ENCODE peak calls at places on chromosomes 12 and 14, in five cellular contexts. One of them, this sample, is unnamed. For H3K4me1, the result is how much of the 10 kb centered on the place peaks cover.

GRCh38 chr12:110585231-110585799 is 2.2 kb upstream of the PPTC7 start:
- DNase-seq in tibial nerve: no peak
- DNase-seq in fibroblast of lung: peak
- DNase-seq in heart right ventricle: no peak
- DNase-seq in ovary: no peak
- DNase-seq in this sample: peak

GRCh38 chr14:32075636-32076277 is 1.3 kb upstream of the ARHGAP5 start:
- DNase-seq in tibial nerve: no peak
- DNase-seq in fibroblast of lung: peak
- DNase-seq in heart right ventricle: peak
- DNase-seq in ovary: peak
- DNase-seq in this sample: no peak

GRCh38 chr14:35438910-35439713 is 34.6 kb upstream of the NFKBIA start:
- DNase-seq in tibial nerve: no peak
- DNase-seq in fibroblast of lung: no peak
- DNase-seq in heart right ventricle: no peak
- DNase-seq in ovary: no peak
- DNase-seq in this sample: no peak

GRCh38 chr12:16881986-16882385 is 276.0 kb upstream of the LMO3 start:
- DNase-seq in tibial nerve: no peak
- DNase-seq in fibroblast of lung: no peak
- DNase-seq in heart right ventricle: no peak
- DNase-seq in ovary: no peak
- DNase-seq in this sample: no peak

GRCh38 chr14:105859717-105860614 is 333.6 kb downstream of the TMEM121 start:
- DNase-seq in tibial nerve: no peak
- DNase-seq in fibroblast of lung: no peak
- DNase-seq in heart right ventricle: no peak
- DNase-seq in ovary: peak
- DNase-seq in this sample: no peak

GRCh38 chr12:67410667-67411067 is 141.5 kb downstream of the CAND1 start:
- DNase-seq in tibial nerve: no peak
- DNase-seq in fibroblast of lung: no peak
- DNase-seq in heart right ventricle: no peak
- DNase-seq in ovary: no peak
- DNase-seq in this sample: no peak

GRCh38 chr12:53389702-53390101 is 9.7 kb downstream of the SP1 start:
- DNase-seq in tibial nerve: no peak
- DNase-seq in fibroblast of lung: no peak
- DNase-seq in heart right ventricle: no peak
- DNase-seq in ovary: no peak
- DNase-seq in this sample: no peak

GRCh38 chr12:44804068-44804467 is 72.0 kb downstream of the NELL2 start:
- DNase-seq in tibial nerve: no peak
- DNase-seq in fibroblast of lung: no peak
- DNase-seq in heart right ventricle: no peak
- DNase-seq in ovary: no peak
- DNase-seq in this sample: no peak

GRCh38 chr12:120095356-120096135 is 21.0 kb downstream of the RAB35 start:
- DNase-seq in tibial nerve: no peak
- DNase-seq in fibroblast of lung: no peak
- DNase-seq in heart right ventricle: no peak
- DNase-seq in ovary: no peak
- DNase-seq in this sample: no peak

GRCh38 chr14:99792551-99793212 is 531 bp upstream of the EML1 start:
- DNase-seq in tibial nerve: no peak
- DNase-seq in fibroblast of lung: peak
- DNase-seq in heart right ventricle: no peak
- DNase-seq in ovary: no peak
- DNase-seq in this sample: no peak

GRCh38 chr14:102554835-102555819 is 37.3 kb upstream of the RCOR1 start:
- DNase-seq in tibial nerve: no peak
- DNase-seq in fibroblast of lung: peak
- DNase-seq in heart right ventricle: peak
- DNase-seq in ovary: peak
- DNase-seq in this sample: peak

GRCh38 chr14:102560436-102561261 is 31.8 kb upstream of the RCOR1 start:
- DNase-seq in tibial nerve: no peak
- DNase-seq in fibroblast of lung: no peak
- DNase-seq in heart right ventricle: no peak
- DNase-seq in ovary: no peak
- DNase-seq in this sample: no peak

GRCh38 chr14:102558566-102558965 is 33.9 kb upstream of the RCOR1 start:
- DNase-seq in tibial nerve: no peak
- DNase-seq in fibroblast of lung: no peak
- DNase-seq in heart right ventricle: no peak
- DNase-seq in ovary: no peak
- DNase-seq in this sample: no peak

GRCh38 chr14:102557434-102558226 is 34.8 kb upstream of the RCOR1 start:
- DNase-seq in tibial nerve: no peak
- DNase-seq in fibroblast of lung: no peak
- DNase-seq in heart right ventricle: no peak
- DNase-seq in ovary: no peak
- DNase-seq in this sample: no peak

GRCh38 chr14:102556098-102556677 is 36.3 kb upstream of the RCOR1 start:
- DNase-seq in tibial nerve: no peak
- DNase-seq in fibroblast of lung: no peak
- DNase-seq in heart right ventricle: no peak
- DNase-seq in ovary: no peak
- DNase-seq in this sample: no peak
- H3K4me1 ChIP-seq in tibial nerve: under half
- H3K4me1 ChIP-seq in fibroblast of lung: under half
- H3K4me1 ChIP-seq in heart right ventricle: under half
- H3K4me1 ChIP-seq in ovary: under half
- H3K4me1 ChIP-seq in this sample: under half

DNA sequence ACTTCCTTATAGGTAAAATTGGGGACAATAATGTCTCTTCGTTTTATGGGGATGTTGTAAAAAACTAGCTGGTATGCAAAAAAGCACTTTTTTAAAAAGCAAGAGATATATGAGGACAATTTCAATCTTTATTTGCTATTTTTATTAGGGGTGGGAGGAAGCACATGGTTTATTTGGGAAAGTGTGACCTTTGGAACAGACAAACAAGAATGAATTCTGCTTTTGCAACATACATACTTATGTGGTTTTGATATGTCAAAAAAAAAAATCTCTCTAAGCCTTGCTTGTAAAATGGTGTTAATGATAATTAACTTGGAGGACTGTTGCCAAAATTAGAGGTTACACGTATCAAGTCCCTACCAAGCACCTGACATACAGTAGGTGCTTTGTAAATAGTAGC is 4.6 kb upstream of the SUSD6 start:
- DNase-seq in tibial nerve: no peak
- DNase-seq in fibroblast of lung: no peak
- DNase-seq in heart right ventricle: no peak
- DNase-seq in ovary: no peak
- DNase-seq in this sample: no peak
- H3K27ac ChIP-seq in tibial nerve: no peak
- H3K27ac ChIP-seq in fibroblast of lung: no peak
- H3K27ac ChIP-seq in heart right ventricle: no peak
- H3K27ac ChIP-seq in ovary: no peak
- H3K27ac ChIP-seq in this sample: no peak

DNA sequence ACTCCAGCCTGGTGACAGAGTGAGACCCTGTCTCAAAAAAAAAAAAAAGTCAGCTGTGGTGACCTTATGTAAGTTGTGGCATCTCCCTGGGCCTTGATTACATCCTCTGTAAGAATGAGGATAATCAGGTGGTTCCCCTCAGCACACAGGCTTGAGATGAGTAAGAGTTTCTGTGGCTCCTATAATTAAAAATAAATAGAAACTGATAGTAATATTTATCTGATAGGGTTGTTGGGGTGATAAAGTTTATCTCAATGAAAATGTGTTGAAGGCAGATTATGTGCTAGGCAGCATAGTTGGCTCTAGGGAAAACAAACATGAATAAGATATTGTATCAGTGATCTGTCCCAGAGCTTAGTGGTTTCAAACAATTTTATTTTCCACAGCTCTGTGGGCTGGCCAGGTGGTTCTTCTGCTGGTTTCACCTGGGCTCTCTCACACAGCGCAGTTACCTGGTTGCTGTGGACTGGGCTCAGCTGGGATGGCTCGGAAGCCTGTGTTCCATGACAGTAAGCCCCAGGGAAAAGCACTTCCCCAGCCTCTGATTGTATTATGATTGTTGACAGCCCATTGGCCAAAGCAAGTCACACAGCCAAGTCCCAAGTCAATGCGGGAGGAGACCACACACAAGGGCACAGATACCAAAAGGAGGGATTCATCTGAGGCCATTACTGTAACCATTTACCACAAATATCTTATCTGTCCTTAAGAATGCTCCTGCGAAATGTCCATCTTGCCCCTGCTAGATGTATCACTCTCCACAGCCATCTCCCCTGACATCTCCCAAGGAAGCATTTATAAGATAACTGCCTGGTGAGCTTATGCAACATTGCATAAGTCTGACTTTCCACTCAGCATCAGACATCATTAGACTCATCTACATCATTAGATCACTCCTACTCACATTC is 151.7 kb downstream of the NUAK1 start:
- DNase-seq in tibial nerve: no peak
- DNase-seq in fibroblast of lung: peak
- DNase-seq in heart right ventricle: no peak
- DNase-seq in ovary: no peak
- DNase-seq in this sample: no peak
- H3K4me3 ChIP-seq in tibial nerve: no peak
- H3K4me3 ChIP-seq in fibroblast of lung: no peak
- H3K4me3 ChIP-seq in heart right ventricle: no peak
- H3K4me3 ChIP-seq in ovary: no peak
- H3K4me3 ChIP-seq in this sample: no peak

GRCh38 chr12:27342551-27342950 is 9.9 kb downstream of the BMAL2 start:
- DNase-seq in tibial nerve: no peak
- DNase-seq in fibroblast of lung: no peak
- DNase-seq in heart right ventricle: no peak
- DNase-seq in ovary: no peak
- DNase-seq in this sample: no peak

GRCh38 chr12:27344760-27345159 is 12.1 kb downstream of the BMAL2 start:
- DNase-seq in tibial nerve: no peak
- DNase-seq in fibroblast of lung: no peak
- DNase-seq in heart right ventricle: no peak
- DNase-seq in ovary: no peak
- DNase-seq in this sample: no peak

GRCh38 chr12:27344246-27344645 is 11.6 kb downstream of the BMAL2 start:
- DNase-seq in tibial nerve: no peak
- DNase-seq in fibroblast of lung: no peak
- DNase-seq in heart right ventricle: no peak
- DNase-seq in ovary: no peak
- DNase-seq in this sample: no peak

GRCh38 chr12:27345376-27345775 is 12.7 kb downstream of the BMAL2 start:
- DNase-seq in tibial nerve: no peak
- DNase-seq in fibroblast of lung: no peak
- DNase-seq in heart right ventricle: no peak
- DNase-seq in ovary: no peak
- DNase-seq in this sample: no peak

DNA sequence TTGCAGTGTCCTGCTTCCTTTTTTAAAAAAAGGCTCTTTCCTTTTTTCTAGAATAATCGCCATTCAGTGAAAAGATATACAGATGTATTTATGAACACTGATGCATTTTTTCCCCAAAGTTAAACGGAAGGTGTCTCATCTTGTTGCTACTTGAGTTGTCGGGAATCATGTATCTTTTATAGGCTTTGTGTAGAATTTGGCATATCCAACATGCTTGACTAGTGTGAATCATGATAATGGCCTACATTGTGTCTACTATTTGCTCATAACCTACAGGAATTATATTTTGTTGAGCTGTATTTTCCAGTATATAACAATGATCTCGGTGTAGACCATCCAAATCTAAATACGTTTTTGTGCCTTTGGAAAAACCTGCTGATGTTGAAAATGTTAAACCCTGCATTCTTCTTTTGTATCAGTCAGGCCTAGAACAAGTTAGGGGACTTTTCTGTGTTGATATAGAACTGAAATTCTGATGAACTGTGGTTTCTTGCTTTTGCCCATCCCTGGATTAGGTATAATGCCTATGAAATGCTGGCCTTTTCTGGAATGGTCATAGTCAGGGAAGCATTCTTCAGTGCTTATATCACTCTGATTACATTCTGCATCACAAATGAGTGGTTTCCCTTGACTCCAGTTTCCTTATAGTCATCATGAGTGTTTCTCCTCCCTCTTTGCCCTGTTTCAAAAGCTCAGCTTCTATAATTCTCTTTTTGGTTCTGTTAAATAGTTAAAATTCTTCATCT is 10.8 kb downstream of the BMAL2 start:
- DNase-seq in tibial nerve: no peak
- DNase-seq in fibroblast of lung: peak
- DNase-seq in heart right ventricle: no peak
- DNase-seq in ovary: no peak
- DNase-seq in this sample: no peak
- H3K4me1 ChIP-seq in tibial nerve: under half
- H3K4me1 ChIP-seq in fibroblast of lung: under half
- H3K4me1 ChIP-seq in heart right ventricle: under half
- H3K4me1 ChIP-seq in ovary: under half
- H3K4me1 ChIP-seq in this sample: under half

GRCh38 chr12:63075376-63076000 is 75.5 kb downstream of the AVPR1A start:
- DNase-seq in tibial nerve: no peak
- DNase-seq in fibroblast of lung: no peak
- DNase-seq in heart right ventricle: no peak
- DNase-seq in ovary: no peak
- DNase-seq in this sample: no peak
- H3K27ac ChIP-seq in tibial nerve: no peak
- H3K27ac ChIP-seq in fibroblast of lung: no peak
- H3K27ac ChIP-seq in heart right ventricle: no peak
- H3K27ac ChIP-seq in ovary: no peak
- H3K27ac ChIP-seq in this sample: no peak

DNA sequence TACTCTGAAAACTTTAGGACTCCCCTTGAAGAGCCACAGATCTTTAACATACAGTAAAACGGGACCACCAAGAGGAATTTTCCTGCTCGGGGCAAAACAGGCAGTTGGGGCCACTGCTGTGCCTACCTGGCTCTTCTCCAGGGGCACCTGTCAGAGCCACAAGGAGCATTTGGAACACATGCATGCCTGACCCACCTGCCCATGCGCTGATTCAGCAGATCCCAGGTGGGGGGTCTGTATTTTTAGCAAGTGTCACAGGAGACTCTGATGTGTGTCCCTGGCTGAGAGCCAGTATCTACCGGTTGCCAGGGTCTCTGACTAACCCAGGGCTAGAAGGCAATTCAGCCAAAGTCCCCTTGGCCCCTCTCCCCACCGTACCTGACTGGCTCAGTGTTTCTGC is 6.5 kb downstream of the CTDSP2 start:
- DNase-seq in tibial nerve: no peak
- DNase-seq in fibroblast of lung: no peak
- DNase-seq in heart right ventricle: no peak
- DNase-seq in ovary: no peak
- DNase-seq in this sample: no peak
- H3K4me3 ChIP-seq in tibial nerve: peak
- H3K4me3 ChIP-seq in fibroblast of lung: no peak
- H3K4me3 ChIP-seq in heart right ventricle: peak
- H3K4me3 ChIP-seq in ovary: peak
- H3K4me3 ChIP-seq in this sample: peak

This sample was measured in thoracic aorta.